ENCODE peak calls at places on chromosome 9, in nine cellular contexts. One of them, this sample, is unnamed.

GRCh38 chr9:536597-537511 is 304.6 kb upstream of the DMRT1 start:
- DNase-seq in sigmoid colon: no peak
- DNase-seq in stomach: no peak
- DNase-seq in GM23338: no peak
- DNase-seq in HCT116: no peak
- DNase-seq in suprapubic skin: no peak
- DNase-seq in SK-N-SH: no peak
- DNase-seq in transverse colon: no peak
- DNase-seq in K562: no peak
- DNase-seq in this sample: no peak

GRCh38 chr9:85310531-85311070 is 431.2 kb downstream of the AGTPBP1 start:
- DNase-seq in sigmoid colon: no peak
- DNase-seq in stomach: no peak
- DNase-seq in GM23338: no peak
- DNase-seq in HCT116: no peak
- DNase-seq in suprapubic skin: no peak
- DNase-seq in SK-N-SH: no peak
- DNase-seq in transverse colon: no peak
- DNase-seq in K562: no peak
- DNase-seq in this sample: no peak

GRCh38 chr9:89791754-89792153 is 186.9 kb downstream of the GADD45G start:
- DNase-seq in sigmoid colon: no peak
- DNase-seq in stomach: no peak
- DNase-seq in GM23338: no peak
- DNase-seq in HCT116: no peak
- DNase-seq in suprapubic skin: no peak
- DNase-seq in SK-N-SH: no peak
- DNase-seq in transverse colon: no peak
- DNase-seq in K562: no peak
- DNase-seq in this sample: no peak

GRCh38 chr9:76136986-76137385 is 246.5 kb downstream of the PCSK5 start:
- DNase-seq in sigmoid colon: no peak
- DNase-seq in stomach: no peak
- DNase-seq in GM23338: peak
- DNase-seq in HCT116: peak
- DNase-seq in suprapubic skin: no peak
- DNase-seq in SK-N-SH: no peak
- DNase-seq in transverse colon: no peak
- DNase-seq in K562: no peak
- DNase-seq in this sample: no peak

GRCh38 chr9:13324988-13325387 is 45.5 kb upstream of the MPDZ start:
- DNase-seq in sigmoid colon: no peak
- DNase-seq in stomach: no peak
- DNase-seq in GM23338: no peak
- DNase-seq in HCT116: no peak
- DNase-seq in suprapubic skin: no peak
- DNase-seq in SK-N-SH: no peak
- DNase-seq in transverse colon: no peak
- DNase-seq in K562: no peak
- DNase-seq in this sample: peak

GRCh38 chr9:106981396-106982287 is 118.7 kb downstream of the ZNF462 start:
- DNase-seq in sigmoid colon: no peak
- DNase-seq in stomach: no peak
- DNase-seq in GM23338: no peak
- DNase-seq in HCT116: no peak
- DNase-seq in suprapubic skin: no peak
- DNase-seq in SK-N-SH: no peak
- DNase-seq in transverse colon: no peak
- DNase-seq in K562: no peak
- DNase-seq in this sample: no peak

GRCh38 chr9:133390713-133391112 is 14.5 kb downstream of the STKLD1 start:
- DNase-seq in sigmoid colon: no peak
- DNase-seq in stomach: no peak
- DNase-seq in GM23338: no peak
- DNase-seq in HCT116: no peak
- DNase-seq in suprapubic skin: no peak
- DNase-seq in SK-N-SH: no peak
- DNase-seq in transverse colon: no peak
- DNase-seq in K562: no peak
- DNase-seq in this sample: no peak

GRCh38 chr9:129544766-129545165 is 76.1 kb downstream of the C9orf50 start:
- DNase-seq in sigmoid colon: no peak
- DNase-seq in stomach: no peak
- DNase-seq in GM23338: no peak
- DNase-seq in HCT116: no peak
- DNase-seq in suprapubic skin: no peak
- DNase-seq in SK-N-SH: no peak
- DNase-seq in transverse colon: no peak
- DNase-seq in K562: no peak
- DNase-seq in this sample: no peak

GRCh38 chr9:98037362-98037761 is 19.2 kb upstream of the NANS start:
- DNase-seq in sigmoid colon: no peak
- DNase-seq in stomach: no peak
- DNase-seq in GM23338: no peak
- DNase-seq in HCT116: no peak
- DNase-seq in suprapubic skin: peak
- DNase-seq in SK-N-SH: no peak
- DNase-seq in transverse colon: peak
- DNase-seq in K562: no peak
- DNase-seq in this sample: no peak

GRCh38 chr9:26604076-26604662 is 288.4 kb downstream of the CAAP1 start:
- DNase-seq in sigmoid colon: no peak
- DNase-seq in stomach: no peak
- DNase-seq in GM23338: peak
- DNase-seq in HCT116: no peak
- DNase-seq in suprapubic skin: no peak
- DNase-seq in SK-N-SH: no peak
- DNase-seq in transverse colon: no peak
- DNase-seq in K562: no peak
- DNase-seq in this sample: no peak

GRCh38 chr9:82082563-82082962 is 94.0 kb downstream of the SPATA31D1 start:
- DNase-seq in sigmoid colon: no peak
- DNase-seq in stomach: no peak
- DNase-seq in GM23338: peak
- DNase-seq in HCT116: no peak
- DNase-seq in suprapubic skin: no peak
- DNase-seq in SK-N-SH: no peak
- DNase-seq in transverse colon: no peak
- DNase-seq in K562: no peak
- DNase-seq in this sample: no peak

GRCh38 chr9:117425562-117425961 is 10.7 kb upstream of the ASTN2 start:
- DNase-seq in sigmoid colon: no peak
- DNase-seq in stomach: no peak
- DNase-seq in GM23338: no peak
- DNase-seq in HCT116: no peak
- DNase-seq in suprapubic skin: no peak
- DNase-seq in SK-N-SH: no peak
- DNase-seq in transverse colon: no peak
- DNase-seq in K562: no peak
- DNase-seq in this sample: no peak

GRCh38 chr9:133130721-133131244 is 9.7 kb upstream of the RALGDS start:
- DNase-seq in sigmoid colon: no peak
- DNase-seq in stomach: no peak
- DNase-seq in GM23338: no peak
- DNase-seq in HCT116: no peak
- DNase-seq in suprapubic skin: no peak
- DNase-seq in SK-N-SH: no peak
- DNase-seq in transverse colon: peak
- DNase-seq in K562: no peak
- DNase-seq in this sample: no peak

DNA sequence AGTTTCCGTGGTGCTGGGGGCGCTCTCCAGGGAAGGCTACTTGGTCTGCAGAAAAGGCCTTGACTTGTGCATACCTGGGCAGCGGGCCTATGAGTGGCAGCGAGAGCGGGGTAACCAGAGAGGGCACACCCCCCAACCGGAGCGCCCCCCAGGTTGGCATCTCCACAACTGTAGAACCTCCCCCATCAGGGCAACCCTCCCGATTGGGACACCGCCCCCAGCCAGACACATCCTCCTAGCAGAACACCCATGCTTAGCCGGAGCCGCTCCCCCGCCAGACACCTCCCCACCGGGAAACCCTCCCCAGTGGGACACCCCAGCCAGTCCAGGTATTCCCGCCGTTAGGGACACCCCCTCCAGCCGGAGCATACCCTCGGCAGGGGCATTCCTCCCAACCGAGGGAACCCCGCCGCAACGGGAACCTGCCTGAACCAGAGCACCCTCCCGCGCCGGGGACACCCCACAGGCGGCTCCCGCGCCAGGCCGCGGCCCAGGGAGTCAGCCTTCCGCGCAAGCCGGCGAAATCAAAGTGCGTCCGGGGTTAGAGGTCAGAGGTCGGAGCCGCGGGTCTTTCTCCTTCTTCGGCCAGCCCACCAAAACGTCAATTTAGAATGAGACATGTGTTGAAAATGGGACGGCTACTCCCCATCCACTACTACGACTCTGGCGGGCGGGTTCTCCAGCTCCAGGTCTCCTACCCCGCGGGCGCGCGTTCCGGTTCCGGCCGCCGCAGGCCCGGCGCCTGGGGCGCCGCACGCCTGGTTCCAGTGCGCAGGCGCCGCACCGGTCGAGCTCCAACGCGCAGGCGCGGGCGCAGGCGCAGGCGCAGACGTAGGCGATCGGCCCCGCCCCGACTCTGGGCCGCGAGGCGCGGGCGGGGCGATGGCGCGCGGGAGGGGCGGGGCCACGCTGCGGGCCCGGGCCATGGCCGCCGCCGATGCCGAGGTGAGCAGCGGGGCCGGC is at the start of gene EHMT1:
- DNase-seq in sigmoid colon: peak
- DNase-seq in stomach: peak
- DNase-seq in GM23338: peak
- DNase-seq in HCT116: peak
- DNase-seq in suprapubic skin: no peak
- DNase-seq in SK-N-SH: peak
- DNase-seq in transverse colon: peak
- DNase-seq in K562: peak
- DNase-seq in this sample: peak
- TF ChIP-seq POLR2AphosphoS5 in sigmoid colon: peak
- TF ChIP-seq POLR2AphosphoS5 in stomach: peak
- TF ChIP-seq POLR2AphosphoS5 in GM23338: peak
- TF ChIP-seq POLR2AphosphoS5 in HCT116: peak
- TF ChIP-seq POLR2AphosphoS5 in suprapubic skin: no peak
- TF ChIP-seq POLR2AphosphoS5 in SK-N-SH: peak
- TF ChIP-seq POLR2AphosphoS5 in transverse colon: peak
- TF ChIP-seq POLR2AphosphoS5 in K562: peak
- TF ChIP-seq POLR2AphosphoS5 in this sample: peak

GRCh38 chr9:130893250-130894101 is 3.1 kb downstream of the QRFP start:
- DNase-seq in sigmoid colon: no peak
- DNase-seq in stomach: peak
- DNase-seq in GM23338: no peak
- DNase-seq in HCT116: no peak
- DNase-seq in suprapubic skin: no peak
- DNase-seq in SK-N-SH: peak
- DNase-seq in transverse colon: peak
- DNase-seq in K562: peak
- DNase-seq in this sample: no peak
- H3K4me3 ChIP-seq in sigmoid colon: no peak
- H3K4me3 ChIP-seq in stomach: no peak
- H3K4me3 ChIP-seq in GM23338: no peak
- H3K4me3 ChIP-seq in HCT116: no peak
- H3K4me3 ChIP-seq in suprapubic skin: no peak
- H3K4me3 ChIP-seq in SK-N-SH: no peak
- H3K4me3 ChIP-seq in transverse colon: no peak
- H3K4me3 ChIP-seq in K562: no peak
- H3K4me3 ChIP-seq in this sample: peak

DNA sequence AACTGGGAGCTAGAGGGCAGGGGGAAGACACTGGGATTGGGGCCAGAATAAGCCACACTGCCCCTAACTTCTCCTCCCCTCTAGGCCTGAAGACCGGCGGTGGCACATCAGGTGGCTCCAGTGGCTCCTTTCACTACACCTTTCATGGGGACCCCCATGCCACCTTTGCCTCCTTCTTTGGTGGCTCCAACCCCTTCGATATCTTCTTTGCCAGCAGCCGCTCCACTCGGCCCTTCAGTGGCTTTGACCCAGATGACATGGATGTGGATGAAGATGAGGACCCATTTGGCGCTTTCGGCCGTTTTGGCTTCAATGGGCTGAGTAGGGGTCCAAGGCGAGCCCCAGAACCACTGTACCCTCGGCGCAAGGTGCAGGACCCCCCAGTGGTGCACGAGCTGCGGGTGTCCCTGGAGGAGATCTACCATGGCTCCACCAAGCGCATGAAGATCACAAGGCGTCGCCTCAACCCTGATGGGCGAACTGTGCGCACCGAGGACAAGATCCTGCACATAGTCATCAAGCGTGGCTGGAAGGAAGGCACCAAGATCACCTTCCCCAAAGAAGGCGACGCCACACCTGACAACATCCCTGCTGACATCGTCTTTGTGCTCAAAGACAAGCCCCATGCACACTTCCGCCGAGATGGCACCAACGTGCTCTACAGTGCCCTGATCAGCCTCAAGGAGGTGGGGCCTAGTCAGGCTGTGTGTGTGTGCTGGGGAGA is 6.8 kb downstream of the DNAJB5 start:
- DNase-seq in sigmoid colon: no peak
- DNase-seq in stomach: no peak
- DNase-seq in GM23338: no peak
- DNase-seq in HCT116: no peak
- DNase-seq in suprapubic skin: no peak
- DNase-seq in SK-N-SH: peak
- DNase-seq in transverse colon: no peak
- DNase-seq in K562: no peak
- DNase-seq in this sample: no peak
- TF ChIP-seq POLR2AphosphoS5 in sigmoid colon: no peak
- TF ChIP-seq POLR2AphosphoS5 in stomach: no peak
- TF ChIP-seq POLR2AphosphoS5 in GM23338: no peak
- TF ChIP-seq POLR2AphosphoS5 in HCT116: no peak
- TF ChIP-seq POLR2AphosphoS5 in suprapubic skin: no peak
- TF ChIP-seq POLR2AphosphoS5 in SK-N-SH: no peak
- TF ChIP-seq POLR2AphosphoS5 in transverse colon: peak
- TF ChIP-seq POLR2AphosphoS5 in K562: no peak
- TF ChIP-seq POLR2AphosphoS5 in this sample: no peak

DNA sequence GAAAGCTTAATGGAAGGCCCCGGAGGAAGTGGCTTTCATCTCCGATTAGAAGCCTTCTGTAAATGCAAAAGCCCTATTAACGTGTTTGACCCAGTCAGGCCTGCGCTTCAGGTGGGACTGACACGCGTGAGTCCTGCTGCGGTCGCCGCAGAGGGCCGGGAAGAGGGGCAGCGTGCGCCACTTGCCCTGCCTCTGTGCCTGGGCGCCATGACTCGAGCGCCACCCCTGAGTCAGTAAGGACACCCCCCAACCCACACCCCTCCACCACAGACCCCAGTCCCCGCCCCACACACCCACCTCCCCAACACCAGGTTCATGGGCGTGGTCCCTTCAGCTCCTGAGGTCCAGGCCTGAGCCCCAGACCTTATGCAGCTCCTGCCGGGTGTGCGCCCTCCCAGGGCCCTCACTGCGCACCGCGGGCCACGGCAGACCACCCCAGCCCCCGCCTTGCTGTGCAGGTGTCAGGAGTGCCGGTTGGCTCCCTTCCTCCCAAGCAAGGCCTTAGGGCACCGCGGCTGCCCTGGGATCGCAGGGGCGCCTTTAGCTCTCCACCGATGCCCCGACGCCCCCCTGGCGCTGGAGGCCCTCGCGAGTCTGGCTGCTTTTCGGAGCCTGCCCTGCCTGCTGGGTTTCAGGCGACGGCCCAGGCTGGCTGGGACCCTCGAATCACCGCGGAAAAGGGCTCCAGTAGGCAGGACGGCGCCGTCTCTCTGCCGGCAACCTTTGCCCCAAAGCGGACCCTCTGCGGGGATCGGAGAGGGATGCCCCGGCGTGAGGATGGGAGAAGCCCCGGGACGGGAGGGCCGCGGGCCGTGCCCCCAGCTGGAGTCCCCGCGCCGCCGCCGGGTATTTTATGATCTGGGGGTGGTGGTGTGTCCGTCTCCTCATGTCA is 625 bp upstream of the OLFM1 start:
- DNase-seq in sigmoid colon: no peak
- DNase-seq in stomach: no peak
- DNase-seq in GM23338: no peak
- DNase-seq in HCT116: no peak
- DNase-seq in suprapubic skin: no peak
- DNase-seq in SK-N-SH: no peak
- DNase-seq in transverse colon: no peak
- DNase-seq in K562: no peak
- DNase-seq in this sample: no peak
- H3K4me3 ChIP-seq in sigmoid colon: no peak
- H3K4me3 ChIP-seq in stomach: peak
- H3K4me3 ChIP-seq in GM23338: peak
- H3K4me3 ChIP-seq in HCT116: no peak
- H3K4me3 ChIP-seq in suprapubic skin: peak
- H3K4me3 ChIP-seq in SK-N-SH: peak
- H3K4me3 ChIP-seq in transverse colon: peak
- H3K4me3 ChIP-seq in K562: no peak
- H3K4me3 ChIP-seq in this sample: peak

This sample was measured in breast epithelium.